ENCODE peak calls at places on chromosomes 4 and X, in five cellular contexts. W is NAMALWA, T is anterior cingulate cortex, B is NCI-H2029, A is COR-L47. Z is an unnamed sample.

GRCh38 chr4:142158980-142159379 is 522.6 kb downstream of the IL15 start:
- DNase-seq in B (no peak), W (no peak), A (no peak), T (no peak), Z (no peak)

GRCh38 chrX:120749141-120749846 is 119.4 kb upstream of the C1GALT1C1 start:
- DNase-seq in T (no peak), B (peak), W (peak), A (peak), Z (no peak)

GRCh38 chr4:3375688-3376087 is 66.1 kb upstream of the HGFAC start:
- DNase-seq in A (peak), T (no peak), B (peak), W (no peak), Z (no peak)

GRCh38 chr4:75726577-75726976 is 2.2 kb downstream of the USO1 start:
- DNase-seq in A (no peak), B (no peak), W (peak), T (no peak), Z (no peak)

GRCh38 chrX:20063153-20063552 is 53.6 kb downstream of the MAP7D2 start:
- DNase-seq in B (no peak), T (no peak), A (no peak), W (no peak), Z (no peak)

GRCh38 chrX:14956813-14957212 is 83.6 kb downstream of the MOSPD2 start:
- DNase-seq in W (no peak), B (no peak), T (no peak), A (no peak), Z (no peak)

GRCh38 chr4:121726642-121727268 is 30.0 kb upstream of the ANXA5 start:
- DNase-seq in T (no peak), W (peak), A (peak), B (peak), Z (no peak)

GRCh38 chr4:189974056-189974455 is 33.4 kb downstream of the FRG1 start:
- DNase-seq in T (no peak), B (no peak), W (peak), A (no peak), Z (no peak)

GRCh38 chrX:69119122-69119521 is 46.1 kb downstream of the PJA1 start:
- DNase-seq in T (no peak), B (no peak), W (no peak), A (no peak), Z (no peak)

GRCh38 chrX:12865359-12865758 is 1.5 kb upstream of the TLR7 start:
- DNase-seq in W (peak), B (no peak), A (no peak), T (no peak), Z (no peak)

GRCh38 chr4:37893164-37893563 is 2.3 kb downstream of the TBC1D1 start:
- DNase-seq in T (no peak), W (no peak), B (no peak), A (no peak), Z (no peak)

GRCh38 chrX:4656419-4656818 is 943.0 kb upstream of the PRKX start:
- DNase-seq in W (no peak), A (no peak), T (no peak), B (no peak), Z (no peak)

GRCh38 chrX:52262195-52262546 is 77.5 kb downstream of the MAGED4 start:
- DNase-seq in B (no peak), T (no peak), W (no peak), A (no peak), Z (no peak)

GRCh38 chrX:9370888-9371287 is 94.0 kb upstream of the TBL1X start:
- DNase-seq in W (no peak), T (no peak), B (no peak), A (no peak), Z (no peak)

GRCh38 chrX:48770296-48770695 is 8.7 kb downstream of the GLOD5 start:
- DNase-seq in B (no peak), A (no peak), W (no peak), T (no peak), Z (no peak)

GRCh38 chrX:49029876-49030275 is 13.3 kb downstream of the TFE3 start:
- DNase-seq in T (no peak), B (no peak), A (no peak), W (no peak), Z (no peak)

GRCh38 chrX:108437789-108438623 is at the start of gene COL4A6:
- DNase-seq in B (no peak), W (no peak), A (no peak), T (no peak), Z (peak)

GRCh38 chr4:150010525-150011126 is 67.6 kb upstream of the DCLK2 start:
- DNase-seq in B (peak), T (no peak), W (peak), A (peak), Z (no peak)

GRCh38 chrX:8091526-8091925 is 79.5 kb downstream of the VCX2 start:
- DNase-seq in W (no peak), A (no peak), T (no peak), B (no peak), Z (no peak)

GRCh38 chr4:95362906-95363578 is 185.7 kb downstream of the UNC5C start:
- DNase-seq in A (peak), T (no peak), W (peak), B (no peak), Z (no peak)

GRCh38 chrX:127877358-127877757 is 174.8 kb downstream of the ACTRT1 start:
- DNase-seq in T (no peak), W (no peak), A (no peak), B (no peak), Z (no peak)

GRCh38 chrX:105191878-105192277 is 28.6 kb downstream of the TEX13A start:
- DNase-seq in A (no peak), B (no peak), T (no peak), W (peak), Z (no peak)

GRCh38 chrX:140501940-140502468 is 2.9 kb downstream of the SOX3 start:
- DNase-seq in B (no peak), T (no peak), A (no peak), W (no peak), Z (no peak)